ENCODE peak calls at places on chromosomes 5 and 9, in five cellular contexts. T is ovary, W is choroid plexus epithelial cell, R is brain microvascular endothelial cell, V is adrenal gland. Q is an unnamed sample.

GRCh38 chr5:132090107-132090506 is 16.5 kb downstream of the CSF2 start:
- DNase-seq in V (no peak), T (no peak), R (peak), W (peak), Q (peak)

GRCh38 chr5:177373806-177374205 is 10.4 kb upstream of the SLC34A1 start:
- DNase-seq in T (no peak), W (no peak), V (no peak), R (no peak), Q (no peak)

GRCh38 chr9:38284039-38284767 is 108.3 kb upstream of the ALDH1B1 start:
- DNase-seq in W (no peak), T (no peak), V (no peak), R (no peak), Q (no peak)

GRCh38 chr5:76601470-76601869 is 21.7 kb downstream of the F2RL2 start:
- DNase-seq in T (no peak), R (peak), W (peak), V (peak), Q (peak)

GRCh38 chr5:370311-370958 is 48.9 kb downstream of the AHRR start:
- DNase-seq in W (no peak), T (no peak), V (no peak), R (no peak), Q (no peak)

GRCh38 chr5:157778121-157778805 is 34.8 kb downstream of the LSM11 start:
- DNase-seq in W (peak), T (no peak), V (no peak), R (no peak), Q (peak)

GRCh38 chr5:93163010-93163663 is 417.9 kb downstream of the NR2F1-AS1 start:
- DNase-seq in W (peak), V (no peak), R (peak), T (no peak), Q (peak)

GRCh38 chr9:88437210-88438146 is 49.2 kb downstream of the SPIN1 start:
- DNase-seq in T (no peak), W (no peak), V (no peak), R (no peak), Q (no peak)

GRCh38 chr5:172414618-172415599 is 39.4 kb downstream of the SH3PXD2B start:
- DNase-seq in V (peak), W (no peak), T (peak), R (no peak), Q (no peak)

GRCh38 chr5:133423618-133424282 is 188.6 kb downstream of the FSTL4 start:
- DNase-seq in R (peak), V (peak), T (peak), W (peak), Q (no peak)

GRCh38 chr5:124963236-124963929 is 216.9 kb upstream of the ZNF608 start:
- DNase-seq in T (peak), R (peak), W (peak), V (no peak), Q (peak)

GRCh38 chr9:136587145-136587943 is 41.5 kb upstream of the NOTCH1 start:
- DNase-seq in T (peak), W (peak), R (peak), V (peak), Q (peak)

GRCh38 chr5:149113669-149114068 is 27.6 kb upstream of the ABLIM3 start:
- DNase-seq in T (no peak), R (no peak), V (no peak), W (peak), Q (peak)

GRCh38 chr9:130021123-130021522 is 21.9 kb downstream of the FNBP1 start:
- DNase-seq in W (no peak), R (no peak), T (no peak), V (no peak), Q (no peak)

GRCh38 chr5:15938961-15939360 is 240.6 kb downstream of the MARCHF11 start:
- DNase-seq in T (no peak), R (peak), V (no peak), W (peak), Q (peak)

GRCh38 chr9:133046900-133047295 is 14.9 kb upstream of the CEL start:
- DNase-seq in V (no peak), R (no peak), W (no peak), T (no peak), Q (no peak)

GRCh38 chr9:92033307-92033706 is 81.9 kb downstream of the SPTLC1 start:
- DNase-seq in V (no peak), R (no peak), T (no peak), W (no peak), Q (no peak)

GRCh38 chr9:137172907-137173794 is 1.3 kb upstream of the TMEM210 start:
- DNase-seq in W (no peak), V (no peak), R (no peak), T (no peak), Q (no peak)

GRCh38 chr5:91281409-91281808 is 101.7 kb downstream of the ARRDC3 start:
- DNase-seq in V (no peak), T (no peak), R (no peak), W (peak), Q (peak)

GRCh38 chr5:175261098-175261497 is 182.9 kb downstream of the DRD1 start:
- DNase-seq in R (no peak), W (no peak), V (no peak), T (no peak), Q (no peak)

GRCh38 chr9:87309236-87309635 is 188.4 kb upstream of the DAPK1 start:
- DNase-seq in R (peak), T (no peak), V (no peak), W (peak), Q (no peak)

GRCh38 chr5:147685991-147686390 is 96.5 kb downstream of the JAKMIP2 start:
- DNase-seq in R (no peak), V (no peak), T (no peak), W (no peak), Q (peak)

GRCh38 chr9:126952180-126952960 is 37.8 kb downstream of the RALGPS1 start:
- DNase-seq in W (no peak), R (no peak), V (no peak), T (no peak), Q (no peak)

GRCh38 chr9:137113385-137114159 is 961 bp downstream of the DPP7 start:
- DNase-seq in V (no peak), R (no peak), W (peak), T (no peak), Q (no peak)

GRCh38 chr5:21573915-21574314 is 1279.2 kb downstream of the CDH12 start:
- DNase-seq in W (no peak), R (no peak), V (no peak), T (no peak), Q (no peak)

GRCh38 chr5:57665146-57665936 is 182.7 kb upstream of the ACTBL2 start:
- DNase-seq in R (no peak), W (no peak), V (no peak), T (no peak), Q (no peak)

GRCh38 chr9:106896695-106897094 is 33.7 kb downstream of the ZNF462 start:
- DNase-seq in T (no peak), W (no peak), V (no peak), R (no peak), Q (no peak)

GRCh38 chr9:74499770-74500583 is 2.8 kb downstream of the RORB start:
- DNase-seq in T (no peak), V (peak), R (no peak), W (peak), Q (no peak)

GRCh38 chr9:107782381-107782780 is 292.8 kb upstream of the KLF4 start:
- DNase-seq in R (peak), V (no peak), W (peak), T (no peak), Q (peak)

GRCh38 chr9:33202552-33203300 is 35.6 kb upstream of the B4GALT1 start:
- DNase-seq in R (peak), W (peak), T (peak), V (peak), Q (peak)

GRCh38 chr5:127228540-127229184 is 61.9 kb upstream of the MEGF10 start:
- DNase-seq in T (no peak), R (no peak), V (no peak), W (peak), Q (no peak)

GRCh38 chr5:59660737-59661136 is 232.8 kb downstream of the PDE4D start:
- DNase-seq in R (peak), W (peak), T (no peak), V (no peak), Q (no peak)

GRCh38 chr5:34511063-34511462 is 145.1 kb upstream of the RAI14 start:
- DNase-seq in T (no peak), V (no peak), W (no peak), R (no peak), Q (no peak)

GRCh38 chr9:76415154-76415553 is 20.9 kb upstream of the RFK start:
- DNase-seq in R (no peak), W (peak), T (no peak), V (peak), Q (no peak)

GRCh38 chr9:136219276-136219675 is 14.3 kb upstream of the LHX3 start:
- DNase-seq in R (no peak), T (no peak), V (no peak), W (peak), Q (peak)

GRCh38 chr9:114054191-114054690 is 23.9 kb downstream of the AMBP start:
- DNase-seq in R (no peak), V (peak), T (peak), W (no peak), Q (no peak)

DNA sequence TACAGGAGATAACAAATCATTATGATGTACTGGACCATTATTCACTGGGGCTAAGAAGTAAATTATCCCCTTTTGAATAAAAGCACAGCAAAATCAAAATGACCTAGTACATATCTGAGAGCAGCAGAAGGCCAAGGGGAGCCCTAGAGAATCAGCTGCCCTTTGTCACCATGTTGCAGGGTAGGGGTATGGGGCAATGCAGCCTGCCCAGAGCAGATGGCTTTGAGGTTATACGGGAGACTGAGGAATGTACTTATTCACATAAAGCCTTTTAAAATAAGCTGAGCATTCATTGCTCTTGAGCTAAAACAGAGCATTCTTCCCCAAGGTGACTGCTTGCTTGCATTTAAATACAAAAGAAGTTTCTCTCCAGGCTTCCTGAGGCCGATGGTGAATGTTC is 2.6 kb upstream of the TNFAIP8 start:
- DNase-seq in W (no peak), V (no peak), R (no peak), T (no peak), Q (no peak)
- H3K4me3 ChIP-seq in W (no peak), V (no peak), R (no peak), T (no peak), Q (no peak)

DNA sequence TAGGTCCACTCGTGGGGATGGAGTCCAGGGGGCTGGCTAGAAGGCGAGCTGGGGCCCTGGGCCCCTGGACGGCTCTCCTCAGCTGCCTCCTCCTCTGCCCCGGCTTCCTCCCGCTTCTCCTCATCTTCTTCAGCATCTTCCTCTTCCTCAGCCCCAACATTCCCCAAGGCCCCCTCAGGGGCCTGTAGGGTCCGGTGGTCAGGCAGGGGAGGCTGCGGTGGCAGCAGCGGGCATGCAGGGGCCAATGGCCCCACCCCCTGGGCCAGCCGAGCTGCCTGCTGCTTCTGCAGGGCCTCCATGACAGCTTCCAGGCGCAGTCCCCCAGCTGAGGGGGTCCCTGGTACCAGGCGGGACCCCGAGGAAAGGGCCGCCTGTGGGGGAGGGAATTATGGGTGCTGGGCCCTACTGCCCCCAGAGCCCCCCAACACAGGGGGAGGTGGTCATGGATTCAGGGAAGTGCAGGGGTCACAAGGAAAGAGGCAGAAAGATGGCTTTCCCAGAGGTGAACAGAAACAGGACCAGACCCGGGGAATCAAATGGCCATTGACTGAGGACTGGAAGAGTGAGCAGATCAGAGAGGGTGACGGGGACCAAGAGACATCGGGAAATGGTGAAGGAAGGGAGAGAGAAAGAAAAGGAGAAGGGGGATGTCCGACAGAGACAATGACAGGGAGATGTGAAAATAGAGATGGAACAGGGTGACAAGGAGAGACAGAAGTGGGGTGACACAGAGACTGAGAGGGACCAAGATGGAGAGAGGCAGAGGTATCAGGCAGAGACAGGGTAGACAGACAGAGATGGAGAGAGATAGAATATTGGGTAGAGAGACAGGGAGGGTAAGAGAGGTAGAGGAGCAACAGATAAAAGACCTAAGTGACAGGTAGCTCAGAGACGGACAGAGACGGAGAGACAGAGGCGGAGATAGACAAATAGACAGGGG is 880 bp downstream of the ARID3C start:
- DNase-seq in W (no peak), T (no peak), V (no peak), R (no peak), Q (no peak)
- H3K4me3 ChIP-seq in W (no peak), T (no peak), V (no peak), R (no peak), Q (peak)

DNA sequence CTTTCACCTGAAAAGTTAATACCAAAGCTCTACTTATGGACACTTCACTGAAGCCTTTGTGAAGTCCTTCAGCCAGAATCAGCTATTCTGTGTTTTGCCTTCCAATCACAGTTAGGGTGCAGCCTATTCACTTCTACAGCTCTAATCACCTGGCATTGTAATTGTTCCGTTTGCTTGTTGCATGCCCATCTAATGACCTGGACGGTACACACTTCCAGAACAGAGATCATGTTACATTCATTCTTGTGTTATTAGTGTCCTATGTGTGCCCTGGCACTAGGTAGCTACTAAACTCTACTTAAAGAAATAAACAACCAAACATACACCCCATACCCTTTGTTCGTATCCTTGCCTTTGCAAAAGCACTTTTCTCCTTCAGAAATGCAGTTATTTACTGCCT is 1162.9 kb upstream of the WWC1 start:
- DNase-seq in V (no peak), T (no peak), R (no peak), W (no peak), Q (no peak)
- H3K4me3 ChIP-seq in V (no peak), T (no peak), R (no peak), W (no peak), Q (no peak)

GRCh38 chr5:159735749-159736660 is 180.3 kb upstream of the ADRA1B start:
- DNase-seq in W (peak), T (no peak), R (no peak), V (no peak), Q (peak)
- H3K4me3 ChIP-seq in W (no peak), T (no peak), R (no peak), V (no peak), Q (no peak)

DNA sequence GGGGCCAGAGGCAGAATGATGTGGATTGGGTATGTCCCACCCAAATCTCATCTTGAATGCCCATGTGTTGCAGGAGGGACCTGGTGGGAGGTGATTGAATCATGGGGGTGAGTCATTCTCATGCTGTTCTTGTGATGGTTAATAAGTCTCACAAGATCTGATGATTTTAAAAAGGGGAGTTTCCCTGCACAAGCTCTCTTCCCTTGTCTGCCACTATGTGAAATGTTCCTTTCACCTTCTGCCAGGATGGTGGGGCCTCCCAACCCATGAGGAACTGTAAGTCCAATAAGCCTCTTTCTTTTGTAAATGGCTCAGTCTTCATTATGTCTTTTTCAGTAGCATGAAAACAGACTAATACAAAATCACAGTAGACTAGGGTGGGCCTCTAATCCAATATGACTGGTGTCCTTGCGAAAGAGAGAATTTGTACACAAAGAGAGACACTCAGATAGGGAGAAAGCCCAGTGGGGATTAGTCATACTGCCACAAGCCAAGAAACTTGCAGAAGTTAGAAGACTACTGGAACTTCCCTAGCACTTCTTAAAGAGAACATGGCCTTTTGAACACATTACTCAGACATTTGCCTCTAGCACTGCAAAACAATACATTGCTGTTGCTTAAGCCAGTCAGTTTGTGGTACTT is 68.4 kb downstream of the ANXA1 start:
- DNase-seq in V (peak), R (peak), T (no peak), W (peak), Q (peak)
- H3K4me3 ChIP-seq in V (no peak), R (no peak), T (no peak), W (no peak), Q (no peak)

DNA sequence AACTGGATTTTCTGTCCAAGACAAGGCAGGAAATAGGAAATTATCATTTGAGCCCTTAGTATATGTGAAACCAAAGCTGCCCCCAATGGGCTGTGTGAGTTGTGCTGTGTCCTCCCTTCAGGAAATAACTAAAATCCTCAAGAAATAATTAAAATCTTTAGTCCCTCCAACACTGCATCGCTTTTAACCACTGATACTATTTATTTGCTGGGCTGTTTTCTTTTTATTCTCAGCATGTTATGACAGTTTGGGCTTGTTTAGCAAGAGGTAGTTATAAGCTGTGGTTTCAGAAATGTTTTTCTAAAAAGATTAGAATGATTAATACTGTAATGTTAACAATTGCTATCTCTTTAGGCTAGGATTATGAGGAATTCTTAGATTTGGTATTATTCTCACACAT is 187.0 kb upstream of the KCNN2 start:
- DNase-seq in T (no peak), V (no peak), R (no peak), W (peak), Q (no peak)
- H3K4me3 ChIP-seq in T (no peak), V (no peak), R (no peak), W (no peak), Q (no peak)

GRCh38 chr5:71880531-71880930 is 161.5 kb downstream of the CARTPT start:
- DNase-seq in W (no peak), T (no peak), R (no peak), V (no peak), Q (no peak)
- H3K4me3 ChIP-seq in W (no peak), T (no peak), R (no peak), V (no peak), Q (no peak)

DNA sequence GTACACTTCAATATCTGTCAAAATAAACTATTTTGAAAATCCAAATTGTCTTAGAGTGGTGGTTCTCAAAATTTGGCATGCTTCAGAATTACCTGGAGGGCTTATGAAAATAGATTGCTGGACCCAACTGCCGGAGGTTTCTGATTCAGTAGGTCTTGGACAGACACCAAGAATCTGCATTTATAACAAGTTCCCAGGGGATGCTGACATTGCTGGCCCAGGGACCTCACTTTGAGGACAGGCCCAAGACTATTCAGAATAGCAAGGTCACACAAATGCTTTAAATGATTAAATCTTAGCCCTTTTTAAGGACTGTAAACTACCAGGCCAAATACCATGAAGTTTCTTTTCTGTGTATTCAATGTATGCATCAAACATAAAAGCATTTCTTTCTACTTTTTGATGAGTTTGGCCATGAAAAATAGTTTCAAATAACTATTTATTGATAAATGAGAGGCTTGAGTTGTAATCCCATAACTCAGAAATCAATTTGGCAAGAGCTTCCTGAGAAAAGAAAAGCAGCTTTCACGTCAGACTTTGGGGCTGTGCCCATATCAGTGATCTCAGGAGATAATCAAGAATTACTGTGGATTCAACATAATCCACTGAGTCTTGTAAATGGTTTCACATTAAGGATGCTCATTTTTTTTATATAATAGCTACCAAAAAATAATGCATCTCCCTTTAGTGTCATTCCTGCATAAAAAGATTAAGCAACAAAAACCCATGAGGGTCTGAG is 191.4 kb downstream of the FRMD3 start:
- DNase-seq in V (no peak), R (no peak), W (no peak), T (no peak), Q (no peak)
- H3K4me3 ChIP-seq in V (no peak), R (no peak), W (no peak), T (no peak), Q (no peak)